ENCODE peak calls at places on chromosomes 1 and 21, in seven cellular contexts. F is fibroblast of lung; P is fibroblast of mammary gland; Y is transverse colon; Z is CD8-positive, alpha-beta T cell; E is foreskin fibroblast; M is cardiac muscle cell. J is an unnamed sample.

GRCh38 chr1:158324375-158324774 is 7.0 kb downstream of the CD1B start:
- DNase-seq in M (no peak), Y (no peak), P (no peak), E (no peak), F (no peak), Z (no peak), J (no peak)

GRCh38 chr1:93814059-93814794 is 64.8 kb downstream of the DNTTIP2 start:
- DNase-seq in E (peak), P (peak), F (peak), Y (peak), M (peak), Z (peak), J (peak)

GRCh38 chr1:25716320-25716719 is 83.7 kb upstream of the SELENON start:
- DNase-seq in F (no peak), P (no peak), M (no peak), Z (no peak), Y (no peak), E (no peak), J (no peak)

GRCh38 chr1:217674330-217674729 is 43.2 kb downstream of the SPATA17 start:
- DNase-seq in E (no peak), F (no peak), Z (no peak), M (peak), P (no peak), Y (no peak), J (no peak)

GRCh38 chr1:32275424-32275823 is 16.5 kb upstream of the HDAC1 start:
- DNase-seq in P (peak), E (no peak), Z (peak), F (no peak), Y (peak), M (no peak), J (no peak)

GRCh38 chr1:246176126-246177024 is 330.7 kb downstream of the SMYD3 start:
- DNase-seq in Z (no peak), E (no peak), F (no peak), Y (no peak), M (peak), P (no peak), J (no peak)

GRCh38 chr21:46226920-46227599 is 1.5 kb downstream of the LSS start:
- DNase-seq in E (no peak), F (peak), Y (no peak), M (peak), P (peak), Z (no peak), J (no peak)

GRCh38 chr1:188937965-188938551 is 1539.6 kb downstream of the BRINP3 start:
- DNase-seq in P (no peak), Y (no peak), E (no peak), M (peak), Z (no peak), F (peak), J (no peak)

GRCh38 chr1:59072017-59072947 is 224.6 kb upstream of the FGGY start:
- DNase-seq in Y (peak), M (no peak), Z (peak), P (no peak), E (no peak), F (no peak), J (no peak)

GRCh38 chr1:209376774-209377173 is 206.7 kb upstream of the CAMK1G start:
- DNase-seq in M (no peak), F (no peak), Y (no peak), P (no peak), E (no peak), Z (no peak), J (no peak)

GRCh38 chr1:38512789-38513188 is 346.8 kb downstream of the RRAGC start:
- DNase-seq in Y (no peak), Z (no peak), E (no peak), M (peak), P (no peak), F (no peak), J (no peak)

GRCh38 chr1:201468844-201469644 is at the start of gene PHLDA3:
- DNase-seq in F (peak), Y (peak), Z (no peak), P (peak), M (peak), E (peak), J (peak)

GRCh38 chr1:221392453-221392852 is 349.4 kb downstream of the DUSP10 start:
- DNase-seq in E (peak), P (peak), F (peak), Z (no peak), Y (peak), M (no peak), J (peak)

GRCh38 chr1:94299627-94300552 is 62.5 kb upstream of the ARHGAP29 start:
- DNase-seq in Y (no peak), P (peak), E (peak), F (peak), M (no peak), Z (no peak), J (peak)

GRCh38 chr1:178931843-178932551 is 61.1 kb upstream of the ANGPTL1 start:
- DNase-seq in Y (peak), F (peak), P (peak), Z (no peak), E (peak), M (no peak), J (no peak)

GRCh38 chr1:91731815-91732214 is 154.1 kb downstream of the TGFBR3 start:
- DNase-seq in Z (peak), E (no peak), F (no peak), Y (no peak), M (no peak), P (peak), J (peak)

GRCh38 chr1:111201275-111202090 is 1.0 kb upstream of the DENND2D start:
- DNase-seq in P (no peak), F (no peak), Y (no peak), E (no peak), Z (no peak), M (no peak), J (no peak)

GRCh38 chr1:29586991-29587745 is 350.8 kb downstream of the PTPRU start:
- DNase-seq in E (no peak), Y (no peak), Z (no peak), F (peak), P (peak), M (no peak), J (peak)

GRCh38 chr1:159076753-159077656 is at the start of gene AIM2:
- DNase-seq in Z (peak), F (no peak), M (no peak), P (peak), Y (peak), E (peak), J (peak)

GRCh38 chr1:18816808-18817207 is 42.7 kb downstream of the TAS1R2 start:
- DNase-seq in P (no peak), F (peak), Z (no peak), M (no peak), E (no peak), Y (no peak), J (peak)

GRCh38 chr1:35726814-35727433 is 8.2 kb upstream of the C1orf216 start:
- DNase-seq in F (peak), M (peak), Y (peak), P (peak), E (no peak), Z (peak), J (peak)

GRCh38 chr1:19087737-19088594 is 122.1 kb downstream of the UBR4 start:
- DNase-seq in F (no peak), Z (no peak), Y (no peak), M (no peak), P (no peak), E (no peak), J (no peak)

GRCh38 chr21:36700295-36700960 is 1.5 kb downstream of the SIM2 start:
- DNase-seq in E (no peak), F (no peak), P (no peak), M (no peak), Y (no peak), Z (no peak), J (peak)
- H3K4me3 ChIP-seq in E (no peak), F (no peak), P (no peak), M (peak), Y (no peak), Z (peak), J (peak)

GRCh38 chr1:84569216-84569615 is 5.0 kb downstream of the CTBS start:
- DNase-seq in M (no peak), F (no peak), P (no peak), Z (no peak), Y (no peak), E (no peak), J (no peak)

GRCh38 chr1:84573967-84574842 is at the start of gene CTBS:
- DNase-seq in E (peak), Y (peak), P (peak), F (peak), M (peak), Z (peak), J (peak)

GRCh38 chr1:84573481-84573966 is 716 bp downstream of the CTBS start:
- DNase-seq in Z (no peak), F (no peak), E (no peak), P (peak), M (no peak), Y (no peak), J (no peak)

GRCh38 chr1:84571150-84571535 is 3.1 kb downstream of the CTBS start:
- DNase-seq in E (no peak), Y (no peak), F (no peak), M (no peak), Z (no peak), P (peak), J (no peak)

GRCh38 chr1:84570436-84571149 is 3.6 kb downstream of the CTBS start:
- DNase-seq in Z (no peak), P (peak), E (no peak), Y (no peak), M (no peak), F (peak), J (no peak)
- H3K4me3 ChIP-seq in Z (no peak), P (no peak), E (no peak), Y (no peak), M (no peak), F (no peak), J (no peak)

GRCh38 chr1:224406216-224406615 is 28.4 kb downstream of the WDR26 start:
- DNase-seq in E (no peak), P (peak), Z (no peak), M (no peak), Y (no peak), F (no peak), J (no peak)
- H3K4me3 ChIP-seq in E (no peak), P (no peak), Z (no peak), M (no peak), Y (no peak), F (no peak), J (no peak)

GRCh38 chr1:7299329-7299799 is 471.7 kb upstream of the VAMP3 start:
- DNase-seq in F (peak), Z (no peak), E (peak), M (no peak), P (peak), Y (peak), J (peak)
- H3K4me3 ChIP-seq in F (no peak), Z (no peak), E (no peak), M (no peak), P (no peak), Y (no peak), J (no peak)

DNA sequence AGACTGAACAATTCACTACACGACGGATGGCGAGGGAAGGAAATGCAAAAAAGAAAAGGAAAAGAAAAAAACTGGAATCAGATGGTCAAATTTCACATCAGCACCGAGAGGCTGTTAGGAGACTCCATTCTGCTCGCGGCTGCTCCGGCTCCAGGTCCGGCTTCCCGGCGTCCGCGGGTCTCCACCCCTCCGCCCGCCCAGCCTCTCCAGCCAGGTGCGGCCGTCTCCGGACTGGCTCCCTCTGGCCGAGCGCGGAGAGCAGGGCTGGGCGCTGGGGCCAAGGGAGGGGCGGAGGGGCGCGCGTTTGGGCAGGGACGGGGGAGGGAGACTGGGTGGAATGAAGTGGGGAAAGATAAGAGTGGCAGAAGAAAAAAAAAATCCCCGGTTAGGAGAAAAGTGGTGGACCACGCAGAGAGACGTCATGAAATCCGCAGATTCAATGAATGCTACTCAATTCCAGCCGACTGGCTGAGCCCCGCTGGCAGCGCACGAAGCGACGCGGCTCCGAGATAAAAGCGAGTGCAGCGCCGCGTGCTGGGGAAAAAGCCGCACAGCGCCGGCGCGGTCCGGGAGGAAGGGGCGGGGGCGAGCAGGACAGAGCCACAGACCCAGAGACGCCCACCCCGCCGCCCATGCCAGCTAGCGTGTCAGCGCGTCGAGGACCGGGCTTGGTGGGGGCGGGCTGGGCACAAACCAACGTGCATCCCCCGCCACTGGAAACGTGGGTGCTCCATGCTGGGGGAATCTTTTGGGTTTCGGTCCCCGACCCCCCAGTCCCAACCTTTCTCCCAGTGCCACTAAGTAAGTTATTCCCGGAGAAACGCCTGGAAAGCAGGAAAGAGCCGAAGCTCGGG is at the start of gene KCNJ6:
- DNase-seq in Y (no peak), F (peak), Z (no peak), E (peak), P (peak), M (peak), J (peak)
- H3K4me3 ChIP-seq in Y (no peak), F (peak), Z (no peak), E (peak), P (no peak), M (peak), J (peak)

GRCh38 chr1:6592441-6592840 is 10.2 kb downstream of the KLHL21 start:
- DNase-seq in F (no peak), Y (no peak), M (no peak), Z (no peak), P (no peak), E (no peak), J (no peak)

GRCh38 chr1:6590046-6590445 is 10.3 kb downstream of the ZBTB48 start:
- DNase-seq in M (no peak), Z (no peak), Y (no peak), P (no peak), F (no peak), E (no peak), J (no peak)

GRCh38 chr1:6591644-6592043 is 11.0 kb downstream of the KLHL21 start:
- DNase-seq in M (no peak), E (no peak), F (no peak), P (no peak), Z (no peak), Y (no peak), J (no peak)

GRCh38 chr1:6592865-6593593 is 9.6 kb downstream of the KLHL21 start:
- DNase-seq in P (no peak), Y (no peak), Z (no peak), E (no peak), M (no peak), F (no peak), J (no peak)

DNA sequence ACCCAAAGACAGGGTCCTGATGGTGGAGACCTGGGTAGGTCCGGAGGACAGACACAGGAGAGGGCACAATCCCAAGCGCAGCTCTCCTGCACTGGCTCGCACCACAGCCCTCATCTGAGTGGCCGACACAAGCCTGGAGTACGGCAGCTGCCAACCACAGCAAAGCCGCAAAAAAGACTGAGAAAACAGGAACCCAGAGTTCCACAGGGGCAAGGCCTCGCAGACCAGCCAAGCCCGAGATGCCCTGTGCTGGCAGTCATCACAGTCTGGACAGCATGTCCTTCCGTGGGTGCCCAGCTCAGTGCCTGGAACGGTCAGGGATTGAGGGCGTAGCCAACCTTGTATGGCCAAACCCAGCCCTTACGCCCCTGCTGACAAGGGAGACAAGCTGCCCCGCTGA is 11.4 kb downstream of the ZBTB48 start:
- DNase-seq in M (no peak), F (no peak), P (no peak), Z (no peak), E (no peak), Y (no peak), J (no peak)
- H3K4me3 ChIP-seq in M (no peak), F (no peak), P (no peak), Z (no peak), E (no peak), Y (no peak), J (no peak)

DNA sequence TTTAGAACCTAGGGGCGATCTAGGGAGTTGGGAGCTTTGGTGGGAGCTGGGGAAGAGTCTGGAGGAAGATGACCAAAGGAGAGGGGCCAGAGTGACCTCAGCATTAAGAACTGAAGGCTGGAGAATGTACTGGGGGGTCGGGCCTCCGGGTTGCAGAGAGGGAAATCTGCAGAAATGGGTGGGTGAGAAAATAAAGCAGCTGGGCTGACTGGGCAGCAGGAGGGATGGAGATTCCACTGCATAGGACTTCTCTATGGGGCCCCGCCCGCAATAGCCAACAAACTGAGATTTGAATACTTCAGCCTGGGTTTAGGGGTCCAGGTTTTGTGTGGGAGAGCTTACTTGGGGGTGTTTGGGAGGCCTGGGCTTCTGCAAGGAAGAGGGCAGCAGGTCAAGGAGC is 1.6 kb upstream of the CRABP2 start:
- DNase-seq in Z (no peak), Y (no peak), E (no peak), M (no peak), P (no peak), F (no peak), J (no peak)
- H3K4me3 ChIP-seq in Z (peak), Y (no peak), E (peak), M (peak), P (no peak), F (no peak), J (no peak)

J was measured in MG63.